ENCODE peak calls at places on chromosomes 3 and 15, in nine cellular contexts. One of them, this sample, is unnamed.
A peak's percentile ranks its signal among the peaks of the same experiment; 100 is the strongest.

GRCh38 chr3:196694941-196695848 is 16.9 kb downstream of the CEP19 start:
- DNase-seq in GM23338: no peak
- DNase-seq in MM.1S: no peak
- DNase-seq in tibial nerve: no peak
- DNase-seq in A549: no peak
- DNase-seq in heart right ventricle: no peak
- DNase-seq in body of pancreas: no peak
- DNase-seq in heart left ventricle: no peak
- DNase-seq in PC-3: no peak
- DNase-seq in this sample: no peak

GRCh38 chr15:74752486-74753395 is 4.1 kb downstream of the CYP1A2 start:
- DNase-seq in GM23338: no peak
- DNase-seq in MM.1S: no peak
- DNase-seq in tibial nerve: no peak
- DNase-seq in A549: no peak
- DNase-seq in heart right ventricle: no peak
- DNase-seq in body of pancreas: no peak
- DNase-seq in heart left ventricle: no peak
- DNase-seq in PC-3: peak; percentile 65
- DNase-seq in this sample: peak; percentile 12

GRCh38 chr15:78056714-78057269 is 20.7 kb downstream of the TBC1D2B start:
- DNase-seq in GM23338: no peak
- DNase-seq in MM.1S: peak; percentile 67
- DNase-seq in tibial nerve: no peak
- DNase-seq in A549: no peak
- DNase-seq in heart right ventricle: peak; percentile 46
- DNase-seq in body of pancreas: peak; percentile 52
- DNase-seq in heart left ventricle: no peak
- DNase-seq in PC-3: peak; percentile 54
- DNase-seq in this sample: peak; percentile 51

GRCh38 chr15:89105147-89105546 is 16.9 kb downstream of the ABHD2 start:
- DNase-seq in GM23338: no peak
- DNase-seq in MM.1S: no peak
- DNase-seq in tibial nerve: no peak
- DNase-seq in A549: no peak
- DNase-seq in heart right ventricle: no peak
- DNase-seq in body of pancreas: no peak
- DNase-seq in heart left ventricle: no peak
- DNase-seq in PC-3: peak; percentile 85
- DNase-seq in this sample: no peak

GRCh38 chr3:59189561-59190338 is 139.9 kb upstream of the CFAP20DC start:
- DNase-seq in GM23338: no peak
- DNase-seq in MM.1S: no peak
- DNase-seq in tibial nerve: no peak
- DNase-seq in A549: no peak
- DNase-seq in heart right ventricle: no peak
- DNase-seq in body of pancreas: no peak
- DNase-seq in heart left ventricle: no peak
- DNase-seq in PC-3: peak; percentile 23
- DNase-seq in this sample: no peak

GRCh38 chr15:78072080-78072892 is 5.2 kb downstream of the TBC1D2B start:
- DNase-seq in GM23338: no peak
- DNase-seq in MM.1S: no peak
- DNase-seq in tibial nerve: peak; percentile 68
- DNase-seq in A549: no peak
- DNase-seq in heart right ventricle: no peak
- DNase-seq in body of pancreas: no peak
- DNase-seq in heart left ventricle: no peak
- DNase-seq in PC-3: no peak
- DNase-seq in this sample: no peak

GRCh38 chr15:66730168-66731014 is 28.4 kb downstream of the SMAD6 start:
- DNase-seq in GM23338: no peak
- DNase-seq in MM.1S: no peak
- DNase-seq in tibial nerve: no peak
- DNase-seq in A549: no peak
- DNase-seq in heart right ventricle: no peak
- DNase-seq in body of pancreas: no peak
- DNase-seq in heart left ventricle: no peak
- DNase-seq in PC-3: peak; percentile 49
- DNase-seq in this sample: no peak

GRCh38 chr15:29736745-29737023 is 85.6 kb downstream of the TJP1 start:
- DNase-seq in GM23338: no peak
- DNase-seq in MM.1S: no peak
- DNase-seq in tibial nerve: no peak
- DNase-seq in A549: peak; percentile 94
- DNase-seq in heart right ventricle: peak; percentile 15
- DNase-seq in body of pancreas: peak; percentile 70
- DNase-seq in heart left ventricle: no peak
- DNase-seq in PC-3: peak; percentile 56
- DNase-seq in this sample: no peak

DNA sequence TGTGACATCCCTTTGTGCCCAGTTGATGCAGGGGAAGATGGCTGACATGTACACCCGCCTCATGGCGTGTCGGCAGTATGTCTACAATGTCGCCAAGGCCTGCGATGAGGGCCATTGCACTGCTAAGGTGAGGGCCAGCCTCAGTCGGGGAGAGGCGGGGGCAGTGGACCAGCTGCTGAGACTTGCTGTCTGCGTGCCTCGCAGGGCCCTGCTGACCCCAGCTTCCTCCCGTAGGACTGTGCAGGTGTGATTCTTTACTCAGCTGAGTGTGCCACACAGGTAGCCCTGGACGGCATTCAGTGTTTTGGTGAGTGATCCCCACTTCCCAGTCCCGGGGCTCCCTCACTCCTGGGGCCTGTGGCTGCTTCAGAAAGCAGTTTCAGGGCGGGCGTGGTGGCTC is 10.5 kb downstream of the IVD start:
- DNase-seq in GM23338: no peak
- DNase-seq in MM.1S: no peak
- DNase-seq in tibial nerve: no peak
- DNase-seq in A549: no peak
- DNase-seq in heart right ventricle: no peak
- DNase-seq in body of pancreas: no peak
- DNase-seq in heart left ventricle: no peak
- DNase-seq in PC-3: no peak
- DNase-seq in this sample: no peak
- H3K4me1 ChIP-seq in GM23338: peaks cover 9% of the 10 kb centered on the region
- H3K4me1 ChIP-seq in MM.1S: no peaks in the 10 kb centered on the region
- H3K4me1 ChIP-seq in tibial nerve: no peaks in the 10 kb centered on the region
- H3K4me1 ChIP-seq in A549: no peaks in the 10 kb centered on the region
- H3K4me1 ChIP-seq in heart right ventricle: peaks cover 13% of the 10 kb centered on the region
- H3K4me1 ChIP-seq in body of pancreas: peaks cover 32% of the 10 kb centered on the region
- H3K4me1 ChIP-seq in heart left ventricle: no peaks in the 10 kb centered on the region
- H3K4me1 ChIP-seq in PC-3: peaks cover 13% of the 10 kb centered on the region
- H3K4me1 ChIP-seq in this sample: peaks cover 10% of the 10 kb centered on the region

GRCh38 chr3:75001330-75001729 is 386.9 kb upstream of the CNTN3 start:
- DNase-seq in GM23338: peak; percentile 37
- DNase-seq in MM.1S: peak; percentile 28
- DNase-seq in tibial nerve: no peak
- DNase-seq in A549: no peak
- DNase-seq in heart right ventricle: no peak
- DNase-seq in body of pancreas: no peak
- DNase-seq in heart left ventricle: no peak
- DNase-seq in PC-3: no peak
- DNase-seq in this sample: no peak
- TF ChIP-seq CTCF in GM23338: peak; percentile 69
- TF ChIP-seq CTCF in MM.1S: peak; percentile 44
- TF ChIP-seq CTCF in tibial nerve: no peak
- TF ChIP-seq CTCF in A549: no peak
- TF ChIP-seq CTCF in heart right ventricle: peak; percentile 29
- TF ChIP-seq CTCF in body of pancreas: peak; percentile 41
- TF ChIP-seq CTCF in heart left ventricle: peak; percentile 40
- TF ChIP-seq CTCF in PC-3: no peak
- TF ChIP-seq CTCF in this sample: no peak

DNA sequence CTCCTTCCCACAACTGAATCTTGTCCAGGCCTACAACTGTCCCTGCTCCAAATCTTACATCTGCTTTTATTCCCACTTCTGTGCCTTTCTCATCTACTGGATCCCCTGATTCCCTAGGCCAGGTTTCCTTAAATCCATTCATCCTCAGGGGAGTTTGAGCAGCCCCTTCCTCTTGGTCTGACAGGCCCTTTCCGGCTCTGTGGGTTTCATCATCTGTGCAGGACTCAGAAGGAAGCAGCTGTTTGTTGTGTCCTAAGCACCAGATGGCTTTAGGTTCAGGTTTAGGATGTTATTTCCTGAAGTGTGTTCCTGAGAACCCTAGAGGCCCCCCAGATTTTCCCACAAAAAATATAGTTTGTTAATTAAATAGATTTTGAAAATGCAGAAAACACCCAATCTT is 127.9 kb upstream of the IL12A start:
- DNase-seq in GM23338: no peak
- DNase-seq in MM.1S: no peak
- DNase-seq in tibial nerve: no peak
- DNase-seq in A549: no peak
- DNase-seq in heart right ventricle: no peak
- DNase-seq in body of pancreas: no peak
- DNase-seq in heart left ventricle: no peak
- DNase-seq in PC-3: no peak
- DNase-seq in this sample: no peak
- H3K4me1 ChIP-seq in GM23338: peaks cover 23% of the 10 kb centered on the region
- H3K4me1 ChIP-seq in MM.1S: peaks cover 15% of the 10 kb centered on the region
- H3K4me1 ChIP-seq in tibial nerve: peaks cover 12% of the 10 kb centered on the region
- H3K4me1 ChIP-seq in A549: peaks cover 30% of the 10 kb centered on the region
- H3K4me1 ChIP-seq in heart right ventricle: peaks cover 76% of the 10 kb centered on the region
- H3K4me1 ChIP-seq in body of pancreas: no peaks in the 10 kb centered on the region
- H3K4me1 ChIP-seq in heart left ventricle: peaks cover 10% of the 10 kb centered on the region
- H3K4me1 ChIP-seq in PC-3: peaks cover 20% of the 10 kb centered on the region
- H3K4me1 ChIP-seq in this sample: no peaks in the 10 kb centered on the region

DNA sequence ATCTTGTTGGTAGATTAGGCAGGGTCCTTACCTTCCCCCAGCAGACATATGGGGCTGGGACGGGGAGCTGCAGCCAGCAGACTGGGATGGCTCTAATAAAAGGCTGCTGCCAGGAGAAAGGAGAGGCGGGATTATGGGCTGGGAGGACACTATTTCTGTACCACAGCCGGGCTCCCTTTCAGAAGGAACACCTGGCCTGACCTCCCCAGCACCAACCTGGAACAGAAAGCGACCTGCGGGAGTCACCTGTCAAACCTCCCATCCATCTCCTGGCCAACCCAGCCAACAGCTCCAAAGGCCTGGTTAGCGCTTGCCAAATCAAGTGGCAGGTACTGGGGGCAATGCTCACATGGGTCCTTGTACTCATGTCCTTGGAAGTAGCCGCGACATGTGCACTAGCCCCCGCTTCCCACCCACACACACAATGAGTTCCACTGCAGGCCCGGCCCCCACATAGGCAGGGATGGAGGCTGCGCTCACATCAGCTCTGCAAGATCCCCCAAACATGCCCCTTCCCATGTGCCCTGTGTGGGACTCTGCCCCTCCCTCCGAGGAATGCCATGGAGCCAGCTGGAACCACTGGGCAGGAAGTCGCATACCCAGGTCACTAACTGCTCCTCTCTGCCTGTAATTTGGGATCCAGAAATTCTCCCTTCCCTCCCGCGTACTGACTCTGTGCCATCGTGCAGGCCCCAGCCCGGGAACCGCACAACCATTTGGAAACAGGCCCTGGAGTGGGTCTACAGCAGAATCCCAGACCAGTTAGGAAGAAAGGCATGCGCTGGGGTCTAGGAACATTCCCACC is 99.0 kb downstream of the LRIG1 start:
- DNase-seq in GM23338: no peak
- DNase-seq in MM.1S: no peak
- DNase-seq in tibial nerve: no peak
- DNase-seq in A549: no peak
- DNase-seq in heart right ventricle: no peak
- DNase-seq in body of pancreas: peak; percentile 79
- DNase-seq in heart left ventricle: no peak
- DNase-seq in PC-3: no peak
- DNase-seq in this sample: no peak
- TF ChIP-seq CTCF in GM23338: no peak
- TF ChIP-seq CTCF in MM.1S: no peak
- TF ChIP-seq CTCF in tibial nerve: no peak
- TF ChIP-seq CTCF in A549: no peak
- TF ChIP-seq CTCF in heart right ventricle: no peak
- TF ChIP-seq CTCF in body of pancreas: no peak
- TF ChIP-seq CTCF in heart left ventricle: no peak
- TF ChIP-seq CTCF in PC-3: no peak
- TF ChIP-seq CTCF in this sample: no peak

GRCh38 chr3:127735767-127736693 is 63.3 kb downstream of the ABTB1 start:
- DNase-seq in GM23338: no peak
- DNase-seq in MM.1S: peak; percentile 55
- DNase-seq in tibial nerve: peak; percentile 33
- DNase-seq in A549: peak; percentile 13
- DNase-seq in heart right ventricle: no peak
- DNase-seq in body of pancreas: peak; percentile 53
- DNase-seq in heart left ventricle: no peak
- DNase-seq in PC-3: peak; percentile 54
- DNase-seq in this sample: peak; percentile 88

GRCh38 chr3:127738192-127738840 is 65.6 kb downstream of the ABTB1 start:
- DNase-seq in GM23338: no peak
- DNase-seq in MM.1S: no peak
- DNase-seq in tibial nerve: no peak
- DNase-seq in A549: peak; percentile 21
- DNase-seq in heart right ventricle: peak; percentile 64
- DNase-seq in body of pancreas: peak; percentile 74
- DNase-seq in heart left ventricle: no peak
- DNase-seq in PC-3: peak; percentile 57
- DNase-seq in this sample: peak; percentile 84

GRCh38 chr3:127734754-127735473 is 62.2 kb downstream of the ABTB1 start:
- DNase-seq in GM23338: no peak
- DNase-seq in MM.1S: peak; percentile 25
- DNase-seq in tibial nerve: peak; percentile 32
- DNase-seq in A549: no peak
- DNase-seq in heart right ventricle: peak; percentile 51
- DNase-seq in body of pancreas: no peak
- DNase-seq in heart left ventricle: no peak
- DNase-seq in PC-3: peak; percentile 88
- DNase-seq in this sample: no peak

GRCh38 chr3:127739347-127740135 is 66.8 kb downstream of the ABTB1 start:
- DNase-seq in GM23338: no peak
- DNase-seq in MM.1S: no peak
- DNase-seq in tibial nerve: no peak
- DNase-seq in A549: no peak
- DNase-seq in heart right ventricle: no peak
- DNase-seq in body of pancreas: no peak
- DNase-seq in heart left ventricle: no peak
- DNase-seq in PC-3: no peak
- DNase-seq in this sample: no peak

DNA sequence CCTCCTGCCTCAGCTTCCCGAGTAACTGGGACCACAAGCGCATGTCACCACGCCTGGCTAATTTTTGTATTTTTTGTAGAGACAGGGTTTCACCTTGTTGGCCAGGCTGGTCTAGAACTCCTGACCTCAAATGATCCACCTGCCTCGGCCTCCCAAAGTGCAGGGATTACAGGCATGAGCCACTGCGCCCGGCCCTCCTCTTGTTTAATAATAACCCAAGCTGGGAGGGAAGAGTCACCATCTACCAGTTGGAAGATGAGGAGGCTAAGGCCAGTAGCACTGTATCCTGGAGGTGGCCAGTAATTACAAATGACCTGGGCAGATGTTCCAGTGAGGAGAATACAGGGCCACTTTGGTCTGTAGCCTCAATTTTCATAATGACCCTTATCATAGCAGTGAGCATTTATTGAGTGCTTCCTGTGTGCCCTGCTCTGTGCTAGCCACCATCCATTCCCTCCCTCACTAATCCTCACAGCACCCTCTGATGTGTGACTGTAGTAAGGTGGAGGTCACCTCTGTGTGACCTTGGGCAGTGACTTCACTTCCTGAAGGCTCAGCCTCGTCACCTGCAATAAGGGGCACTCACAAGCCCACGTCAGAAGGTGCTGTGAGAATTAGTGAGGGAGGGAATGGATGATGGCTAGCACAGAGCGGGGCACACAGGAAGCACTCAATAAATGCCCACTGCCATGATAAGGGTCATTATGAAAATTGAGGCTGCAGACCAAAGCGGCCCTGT is 64.2 kb downstream of the ABTB1 start:
- DNase-seq in GM23338: no peak
- DNase-seq in MM.1S: no peak
- DNase-seq in tibial nerve: no peak
- DNase-seq in A549: no peak
- DNase-seq in heart right ventricle: no peak
- DNase-seq in body of pancreas: no peak
- DNase-seq in heart left ventricle: no peak
- DNase-seq in PC-3: no peak
- DNase-seq in this sample: peak; percentile 51
- H3K4me1 ChIP-seq in GM23338: peaks cover 11% of the 10 kb centered on the region
- H3K4me1 ChIP-seq in MM.1S: peaks cover 34% of the 10 kb centered on the region
- H3K4me1 ChIP-seq in tibial nerve: peaks cover 67% of the 10 kb centered on the region
- H3K4me1 ChIP-seq in A549: peaks cover 68% of the 10 kb centered on the region
- H3K4me1 ChIP-seq in heart right ventricle: peaks cover 94% of the 10 kb centered on the region
- H3K4me1 ChIP-seq in body of pancreas: peaks cover 9% of the 10 kb centered on the region
- H3K4me1 ChIP-seq in heart left ventricle: peaks cover 18% of the 10 kb centered on the region
- H3K4me1 ChIP-seq in PC-3: peaks cover 42% of the 10 kb centered on the region
- H3K4me1 ChIP-seq in this sample: peaks cover 44% of the 10 kb centered on the region